ENCODE peak calls at places on chromosomes 13 and 19, in seven cellular contexts. One of them, this sample, is unnamed.

GRCh38 chr13:37364024-37364423 is 234.5 kb downstream of the POSTN start:
- DNase-seq in SJCRH30: no peak
- DNase-seq in fibroblast of the conjunctiva: no peak
- DNase-seq in DMS153: no peak
- DNase-seq in anterior cingulate cortex: no peak
- DNase-seq in activated CD4-positive, CD25-positive, alpha-beta regulatory T cell treated with anti-CD3 and anti-CD28 coated beads, Interleukin-2, amount 50 U/mL, for 16 hours: no peak
- DNase-seq in H9: no peak
- DNase-seq in this sample: no peak

GRCh38 chr13:57629821-57630235 is 1.7 kb upstream of the PCDH17 start:
- DNase-seq in SJCRH30: no peak
- DNase-seq in fibroblast of the conjunctiva: peak
- DNase-seq in DMS153: peak
- DNase-seq in anterior cingulate cortex: peak
- DNase-seq in activated CD4-positive, CD25-positive, alpha-beta regulatory T cell treated with anti-CD3 and anti-CD28 coated beads, Interleukin-2, amount 50 U/mL, for 16 hours: no peak
- DNase-seq in H9: peak
- DNase-seq in this sample: peak

GRCh38 chr19:54434862-54435174 is 14.2 kb upstream of the LENG8 start:
- DNase-seq in SJCRH30: no peak
- DNase-seq in fibroblast of the conjunctiva: no peak
- DNase-seq in DMS153: peak
- DNase-seq in anterior cingulate cortex: no peak
- DNase-seq in activated CD4-positive, CD25-positive, alpha-beta regulatory T cell treated with anti-CD3 and anti-CD28 coated beads, Interleukin-2, amount 50 U/mL, for 16 hours: no peak
- DNase-seq in H9: no peak
- DNase-seq in this sample: no peak

GRCh38 chr13:30486230-30487074 is 20.7 kb upstream of the HMGB1 start:
- DNase-seq in SJCRH30: peak
- DNase-seq in fibroblast of the conjunctiva: no peak
- DNase-seq in DMS153: no peak
- DNase-seq in anterior cingulate cortex: no peak
- DNase-seq in activated CD4-positive, CD25-positive, alpha-beta regulatory T cell treated with anti-CD3 and anti-CD28 coated beads, Interleukin-2, amount 50 U/mL, for 16 hours: no peak
- DNase-seq in H9: peak
- DNase-seq in this sample: no peak

GRCh38 chr19:43778651-43779050 is 2.1 kb downstream of the KCNN4 start:
- DNase-seq in SJCRH30: no peak
- DNase-seq in fibroblast of the conjunctiva: no peak
- DNase-seq in DMS153: peak
- DNase-seq in anterior cingulate cortex: no peak
- DNase-seq in activated CD4-positive, CD25-positive, alpha-beta regulatory T cell treated with anti-CD3 and anti-CD28 coated beads, Interleukin-2, amount 50 U/mL, for 16 hours: no peak
- DNase-seq in H9: no peak
- DNase-seq in this sample: no peak

GRCh38 chr13:104024416-104025170 is 958.4 kb upstream of the SLC10A2 start:
- DNase-seq in SJCRH30: no peak
- DNase-seq in fibroblast of the conjunctiva: peak
- DNase-seq in DMS153: no peak
- DNase-seq in anterior cingulate cortex: no peak
- DNase-seq in activated CD4-positive, CD25-positive, alpha-beta regulatory T cell treated with anti-CD3 and anti-CD28 coated beads, Interleukin-2, amount 50 U/mL, for 16 hours: no peak
- DNase-seq in H9: no peak
- DNase-seq in this sample: no peak

GRCh38 chr13:90201198-90201597 is 1146.3 kb upstream of the MIR17HG start:
- DNase-seq in SJCRH30: no peak
- DNase-seq in fibroblast of the conjunctiva: no peak
- DNase-seq in DMS153: no peak
- DNase-seq in anterior cingulate cortex: no peak
- DNase-seq in activated CD4-positive, CD25-positive, alpha-beta regulatory T cell treated with anti-CD3 and anti-CD28 coated beads, Interleukin-2, amount 50 U/mL, for 16 hours: no peak
- DNase-seq in H9: no peak
- DNase-seq in this sample: no peak

GRCh38 chr19:5403968-5404640 is 51.1 kb upstream of the ZNRF4 start:
- DNase-seq in SJCRH30: peak
- DNase-seq in fibroblast of the conjunctiva: peak
- DNase-seq in DMS153: no peak
- DNase-seq in anterior cingulate cortex: peak
- DNase-seq in activated CD4-positive, CD25-positive, alpha-beta regulatory T cell treated with anti-CD3 and anti-CD28 coated beads, Interleukin-2, amount 50 U/mL, for 16 hours: peak
- DNase-seq in H9: peak
- DNase-seq in this sample: peak

GRCh38 chr19:1261512-1261862 is 7.6 kb upstream of the CIRBP start:
- DNase-seq in SJCRH30: peak
- DNase-seq in fibroblast of the conjunctiva: no peak
- DNase-seq in DMS153: no peak
- DNase-seq in anterior cingulate cortex: no peak
- DNase-seq in activated CD4-positive, CD25-positive, alpha-beta regulatory T cell treated with anti-CD3 and anti-CD28 coated beads, Interleukin-2, amount 50 U/mL, for 16 hours: no peak
- DNase-seq in H9: no peak
- DNase-seq in this sample: no peak

GRCh38 chr13:76307157-76307556 is 579.0 kb downstream of the KCTD12 start:
- DNase-seq in SJCRH30: peak
- DNase-seq in fibroblast of the conjunctiva: no peak
- DNase-seq in DMS153: no peak
- DNase-seq in anterior cingulate cortex: no peak
- DNase-seq in activated CD4-positive, CD25-positive, alpha-beta regulatory T cell treated with anti-CD3 and anti-CD28 coated beads, Interleukin-2, amount 50 U/mL, for 16 hours: no peak
- DNase-seq in H9: no peak
- DNase-seq in this sample: no peak

GRCh38 chr19:1469936-1470863 is 8.8 kb downstream of the C19orf25 start:
- DNase-seq in SJCRH30: peak
- DNase-seq in fibroblast of the conjunctiva: no peak
- DNase-seq in DMS153: peak
- DNase-seq in anterior cingulate cortex: no peak
- DNase-seq in activated CD4-positive, CD25-positive, alpha-beta regulatory T cell treated with anti-CD3 and anti-CD28 coated beads, Interleukin-2, amount 50 U/mL, for 16 hours: peak
- DNase-seq in H9: peak
- DNase-seq in this sample: no peak

GRCh38 chr13:114087430-114087829 is 45.0 kb downstream of the RASA3 start:
- DNase-seq in SJCRH30: no peak
- DNase-seq in fibroblast of the conjunctiva: no peak
- DNase-seq in DMS153: no peak
- DNase-seq in anterior cingulate cortex: no peak
- DNase-seq in activated CD4-positive, CD25-positive, alpha-beta regulatory T cell treated with anti-CD3 and anti-CD28 coated beads, Interleukin-2, amount 50 U/mL, for 16 hours: no peak
- DNase-seq in H9: no peak
- DNase-seq in this sample: no peak

GRCh38 chr19:43997631-43998290 is 5.0 kb upstream of the ZNF230 start:
- DNase-seq in SJCRH30: no peak
- DNase-seq in fibroblast of the conjunctiva: no peak
- DNase-seq in DMS153: no peak
- DNase-seq in anterior cingulate cortex: no peak
- DNase-seq in activated CD4-positive, CD25-positive, alpha-beta regulatory T cell treated with anti-CD3 and anti-CD28 coated beads, Interleukin-2, amount 50 U/mL, for 16 hours: no peak
- DNase-seq in H9: no peak
- DNase-seq in this sample: no peak

GRCh38 chr19:996051-996838 is 4.0 kb upstream of the GRIN3B start:
- DNase-seq in SJCRH30: peak
- DNase-seq in fibroblast of the conjunctiva: no peak
- DNase-seq in DMS153: no peak
- DNase-seq in anterior cingulate cortex: no peak
- DNase-seq in activated CD4-positive, CD25-positive, alpha-beta regulatory T cell treated with anti-CD3 and anti-CD28 coated beads, Interleukin-2, amount 50 U/mL, for 16 hours: no peak
- DNase-seq in H9: no peak
- DNase-seq in this sample: no peak

GRCh38 chr13:79770056-79770455 is 289.1 kb downstream of the NDFIP2 start:
- DNase-seq in SJCRH30: no peak
- DNase-seq in fibroblast of the conjunctiva: no peak
- DNase-seq in DMS153: no peak
- DNase-seq in anterior cingulate cortex: no peak
- DNase-seq in activated CD4-positive, CD25-positive, alpha-beta regulatory T cell treated with anti-CD3 and anti-CD28 coated beads, Interleukin-2, amount 50 U/mL, for 16 hours: no peak
- DNase-seq in H9: no peak
- DNase-seq in this sample: no peak

GRCh38 chr19:34235425-34235940 is 18.9 kb upstream of the GARRE1 start:
- DNase-seq in SJCRH30: no peak
- DNase-seq in fibroblast of the conjunctiva: no peak
- DNase-seq in DMS153: no peak
- DNase-seq in anterior cingulate cortex: no peak
- DNase-seq in activated CD4-positive, CD25-positive, alpha-beta regulatory T cell treated with anti-CD3 and anti-CD28 coated beads, Interleukin-2, amount 50 U/mL, for 16 hours: no peak
- DNase-seq in H9: no peak
- DNase-seq in this sample: no peak

GRCh38 chr19:8489591-8490394 is 12.6 kb downstream of the PRAM1 start:
- DNase-seq in SJCRH30: no peak
- DNase-seq in fibroblast of the conjunctiva: no peak
- DNase-seq in DMS153: no peak
- DNase-seq in anterior cingulate cortex: no peak
- DNase-seq in activated CD4-positive, CD25-positive, alpha-beta regulatory T cell treated with anti-CD3 and anti-CD28 coated beads, Interleukin-2, amount 50 U/mL, for 16 hours: no peak
- DNase-seq in H9: peak
- DNase-seq in this sample: no peak

GRCh38 chr19:17296278-17296677 is 6.9 kb downstream of the ABHD8 start:
- DNase-seq in SJCRH30: no peak
- DNase-seq in fibroblast of the conjunctiva: no peak
- DNase-seq in DMS153: no peak
- DNase-seq in anterior cingulate cortex: no peak
- DNase-seq in activated CD4-positive, CD25-positive, alpha-beta regulatory T cell treated with anti-CD3 and anti-CD28 coated beads, Interleukin-2, amount 50 U/mL, for 16 hours: no peak
- DNase-seq in H9: no peak
- DNase-seq in this sample: no peak

GRCh38 chr13:109243311-109243951 is 543.0 kb downstream of the IRS2 start:
- DNase-seq in SJCRH30: peak
- DNase-seq in fibroblast of the conjunctiva: peak
- DNase-seq in DMS153: no peak
- DNase-seq in anterior cingulate cortex: no peak
- DNase-seq in activated CD4-positive, CD25-positive, alpha-beta regulatory T cell treated with anti-CD3 and anti-CD28 coated beads, Interleukin-2, amount 50 U/mL, for 16 hours: no peak
- DNase-seq in H9: no peak
- DNase-seq in this sample: no peak

GRCh38 chr19:45739498-45740439 is 6.5 kb downstream of the MEIOSIN start:
- DNase-seq in SJCRH30: peak
- DNase-seq in fibroblast of the conjunctiva: no peak
- DNase-seq in DMS153: no peak
- DNase-seq in anterior cingulate cortex: no peak
- DNase-seq in activated CD4-positive, CD25-positive, alpha-beta regulatory T cell treated with anti-CD3 and anti-CD28 coated beads, Interleukin-2, amount 50 U/mL, for 16 hours: no peak
- DNase-seq in H9: no peak
- DNase-seq in this sample: no peak

GRCh38 chr19:13459351-13459750 is 46.9 kb downstream of the CACNA1A start:
- DNase-seq in SJCRH30: no peak
- DNase-seq in fibroblast of the conjunctiva: no peak
- DNase-seq in DMS153: peak
- DNase-seq in anterior cingulate cortex: no peak
- DNase-seq in activated CD4-positive, CD25-positive, alpha-beta regulatory T cell treated with anti-CD3 and anti-CD28 coated beads, Interleukin-2, amount 50 U/mL, for 16 hours: no peak
- DNase-seq in H9: no peak
- DNase-seq in this sample: peak

GRCh38 chr19:19120308-19121156 is 17.7 kb downstream of the TMEM161A start:
- DNase-seq in SJCRH30: peak
- DNase-seq in fibroblast of the conjunctiva: peak
- DNase-seq in DMS153: no peak
- DNase-seq in anterior cingulate cortex: no peak
- DNase-seq in activated CD4-positive, CD25-positive, alpha-beta regulatory T cell treated with anti-CD3 and anti-CD28 coated beads, Interleukin-2, amount 50 U/mL, for 16 hours: no peak
- DNase-seq in H9: peak
- DNase-seq in this sample: no peak

GRCh38 chr19:7907122-7907521 is 3.4 kb downstream of the MAP2K7 start:
- DNase-seq in SJCRH30: no peak
- DNase-seq in fibroblast of the conjunctiva: no peak
- DNase-seq in DMS153: no peak
- DNase-seq in anterior cingulate cortex: no peak
- DNase-seq in activated CD4-positive, CD25-positive, alpha-beta regulatory T cell treated with anti-CD3 and anti-CD28 coated beads, Interleukin-2, amount 50 U/mL, for 16 hours: no peak
- DNase-seq in H9: no peak
- DNase-seq in this sample: no peak

GRCh38 chr13:48892311-48892710 is 83.4 kb upstream of the FNDC3A start:
- DNase-seq in SJCRH30: peak
- DNase-seq in fibroblast of the conjunctiva: peak
- DNase-seq in DMS153: no peak
- DNase-seq in anterior cingulate cortex: no peak
- DNase-seq in activated CD4-positive, CD25-positive, alpha-beta regulatory T cell treated with anti-CD3 and anti-CD28 coated beads, Interleukin-2, amount 50 U/mL, for 16 hours: no peak
- DNase-seq in H9: no peak
- DNase-seq in this sample: peak

GRCh38 chr13:114143806-114144605 is 11.6 kb upstream of the RASA3 start:
- DNase-seq in SJCRH30: no peak
- DNase-seq in fibroblast of the conjunctiva: no peak
- DNase-seq in DMS153: no peak
- DNase-seq in anterior cingulate cortex: no peak
- DNase-seq in activated CD4-positive, CD25-positive, alpha-beta regulatory T cell treated with anti-CD3 and anti-CD28 coated beads, Interleukin-2, amount 50 U/mL, for 16 hours: no peak
- DNase-seq in H9: peak
- DNase-seq in this sample: no peak

GRCh38 chr13:26583662-26584061 is 26.2 kb downstream of the WASF3 start:
- DNase-seq in SJCRH30: no peak
- DNase-seq in fibroblast of the conjunctiva: no peak
- DNase-seq in DMS153: no peak
- DNase-seq in anterior cingulate cortex: no peak
- DNase-seq in activated CD4-positive, CD25-positive, alpha-beta regulatory T cell treated with anti-CD3 and anti-CD28 coated beads, Interleukin-2, amount 50 U/mL, for 16 hours: no peak
- DNase-seq in H9: no peak
- DNase-seq in this sample: no peak

This sample was measured in hippocampal formation.